ENCODE peak calls at places on chromosome 19, in seven cellular contexts. Y, K, G, I, M, J and R are unnamed samples.

GRCh38 chr19:19540707-19541515 is 2.8 kb downstream of the CILP2 start:
- DNase-seq in K (peak), G (peak), M (no peak), J (peak), Y (peak), I (peak), R (peak)

GRCh38 chr19:29372461-29372860 is 153.3 kb upstream of the VSTM2B start:
- DNase-seq in J (no peak), I (peak), K (no peak), G (no peak), Y (no peak), M (no peak), R (no peak)

GRCh38 chr19:38061294-38061693 is 154.3 kb downstream of the SIPA1L3 start:
- DNase-seq in G (no peak), K (peak), M (no peak), Y (peak), J (no peak), I (no peak), R (peak)

GRCh38 chr19:53541971-53542370 is 4.0 kb downstream of the ZNF331 start:
- DNase-seq in Y (no peak), I (no peak), M (no peak), G (no peak), K (no peak), J (no peak), R (no peak)

GRCh38 chr19:50485284-50485955 is 8.8 kb upstream of the GARIN5A start:
- DNase-seq in J (no peak), I (no peak), K (no peak), Y (no peak), G (no peak), M (no peak), R (no peak)

GRCh38 chr19:3725640-3726310 is 17.6 kb downstream of the TJP3 start:
- DNase-seq in K (peak), M (no peak), I (no peak), G (no peak), J (no peak), Y (no peak), R (peak)

GRCh38 chr19:15897738-15898276 is at the start of gene CYP4F2:
- DNase-seq in I (no peak), K (no peak), Y (no peak), M (no peak), G (no peak), J (no peak), R (no peak)

GRCh38 chr19:19643158-19644053 is at the start of gene GMIP:
- DNase-seq in G (no peak), Y (peak), M (peak), J (peak), K (peak), I (peak), R (peak)

GRCh38 chr19:17300992-17301585 is 2.1 kb downstream of the ABHD8 start:
- DNase-seq in G (no peak), I (no peak), J (no peak), K (no peak), M (no peak), Y (no peak), R (no peak)

GRCh38 chr19:29478578-29479565 is 46.9 kb upstream of the VSTM2B start:
- DNase-seq in K (peak), J (no peak), M (peak), G (no peak), Y (no peak), I (no peak), R (peak)

GRCh38 chr19:17751103-17751911 is at the start of gene FCHO1:
- DNase-seq in Y (no peak), K (no peak), I (peak), J (peak), M (no peak), G (no peak), R (no peak)

GRCh38 chr19:11130824-11131455 is 24.6 kb downstream of the SPC24 start:
- DNase-seq in M (peak), G (no peak), J (peak), I (peak), Y (peak), K (peak), R (peak)

GRCh38 chr19:54673222-54673621 is 10.4 kb downstream of the LILRB4 start:
- DNase-seq in J (no peak), Y (no peak), G (no peak), I (no peak), K (no peak), M (no peak), R (no peak)

GRCh38 chr19:9586764-9587163 is 2.5 kb upstream of the ZNF121 start:
- DNase-seq in Y (peak), I (peak), K (peak), M (peak), G (peak), J (peak), R (peak)

GRCh38 chr19:41434450-41434849 is 5.3 kb downstream of the DMAC2 start:
- DNase-seq in K (no peak), I (no peak), M (no peak), J (no peak), Y (no peak), G (no peak), R (no peak)

GRCh38 chr19:19538077-19538764 is at the start of gene CILP2:
- DNase-seq in J (peak), I (peak), M (peak), Y (no peak), G (no peak), K (peak), R (peak)

GRCh38 chr19:19485161-19485997 is 30.0 kb downstream of the TSSK6 start:
- DNase-seq in Y (peak), K (no peak), G (no peak), J (no peak), M (no peak), I (no peak), R (no peak)

GRCh38 chr19:55115446-55116065 is 1.9 kb downstream of the PPP1R12C start:
- DNase-seq in J (no peak), M (no peak), Y (peak), G (no peak), K (no peak), I (no peak), R (no peak)

GRCh38 chr19:33402421-33403220 is 29.1 kb downstream of the CEBPG start:
- DNase-seq in M (no peak), J (peak), G (no peak), I (no peak), K (peak), Y (no peak), R (no peak)

GRCh38 chr19:57746580-57747471 is at the start of gene ZNF776:
- DNase-seq in Y (peak), M (peak), K (peak), J (peak), G (peak), I (peak), R (peak)

GRCh38 chr19:3942790-3943409 is 10.0 kb downstream of the NMRK2 start:
- DNase-seq in G (no peak), I (no peak), Y (no peak), M (no peak), K (no peak), J (peak), R (no peak)

GRCh38 chr19:38544569-38545315 is 73.0 kb downstream of the MAP4K1 start:
- DNase-seq in I (no peak), M (no peak), K (no peak), J (no peak), G (no peak), Y (peak), R (peak)

GRCh38 chr19:54434862-54435174 is 14.2 kb upstream of the LENG8 start:
- DNase-seq in G (no peak), Y (no peak), I (no peak), J (no peak), K (no peak), M (no peak), R (no peak)

GRCh38 chr19:14494910-14495677 is 833 bp downstream of the GIPC1 start:
- DNase-seq in M (no peak), G (no peak), Y (no peak), K (peak), I (peak), J (no peak), R (no peak)

GRCh38 chr19:7505682-7506384 is 10.1 kb upstream of the ZNF358 start:
- DNase-seq in M (peak), Y (no peak), I (peak), K (peak), G (no peak), J (peak), R (peak)

GRCh38 chr19:5006201-5006600 is 37.3 kb downstream of the KDM4B start:
- DNase-seq in G (no peak), K (no peak), Y (peak), J (no peak), M (no peak), I (no peak), R (no peak)

GRCh38 chr19:37770985-37771384 is 8.4 kb downstream of the ZNF573 start:
- DNase-seq in M (no peak), Y (no peak), K (no peak), G (no peak), J (no peak), I (no peak), R (no peak)

GRCh38 chr19:12293771-12294307 is 844 bp downstream of the ZNF44 start:
- DNase-seq in K (peak), J (peak), I (peak), M (peak), G (peak), Y (peak), R (peak)

GRCh38 chr19:13962738-13963602 is 10.7 kb downstream of the DCAF15 start:
- DNase-seq in J (no peak), M (no peak), Y (peak), G (no peak), I (no peak), K (no peak), R (no peak)